ENCODE peak calls at places on chromosomes 6 and 20, in six cellular contexts. U is neural progenitor cell, T is MM.1S, E is GM06990, O is AG04450, Z is type B pancreatic cell. J is an unnamed sample.
A peak's percentile ranks its signal among the peaks of the same experiment; 100 is the strongest.

GRCh38 chr6:4962905-4963304 is 40.9 kb downstream of the RPP40 start:
- DNase-seq in E (no peak), T (no peak), Z (no peak), U (no peak), O (no peak), J (no peak)

GRCh38 chr20:51768759-51769517 is 748 bp upstream of the ATP9A start:
- DNase-seq in U (no peak), Z (no peak), O (no peak), T (no peak), E (no peak), J (peak; percentile 24)

GRCh38 chr6:139659711-139660110 is 285.3 kb upstream of the CITED2 start:
- DNase-seq in T (no peak), E (no peak), U (no peak), O (no peak), Z (no peak), J (no peak)

GRCh38 chr20:3543901-3544507 is 73.2 kb downstream of the ATRN start:
- DNase-seq in Z (no peak), T (no peak), O (peak; percentile 26), E (no peak), U (no peak), J (no peak)

GRCh38 chr6:77740380-77740779 is 87.5 kb downstream of the MEI4 start:
- DNase-seq in O (no peak), E (no peak), U (no peak), Z (no peak), T (peak; percentile 44), J (no peak)

GRCh38 chr6:53701333-53702073 is 35.9 kb upstream of the KLHL31 start:
- DNase-seq in E (no peak), T (no peak), O (no peak), U (no peak), Z (no peak), J (peak; percentile 41)

GRCh38 chr20:4740774-4741431 is 19.2 kb downstream of the PRND start:
- DNase-seq in O (no peak), Z (no peak), U (peak; percentile 77), E (no peak), T (peak; percentile 50), J (peak; percentile 84)

GRCh38 chr6:89321571-89321970 is 6.5 kb upstream of the GABRR2 start:
- DNase-seq in U (no peak), T (peak; percentile 24), O (no peak), Z (no peak), E (no peak), J (no peak)

GRCh38 chr6:120200853-120201252 is 851.3 kb upstream of the MAN1A1 start:
- DNase-seq in U (no peak), E (no peak), T (no peak), O (no peak), Z (no peak), J (no peak)

GRCh38 chr6:36979343-36979742 is 6.7 kb downstream of the MTCH1 start:
- DNase-seq in T (no peak), O (no peak), E (no peak), Z (no peak), U (no peak), J (peak; percentile 50)

GRCh38 chr6:94636780-94637385 is 940.5 kb upstream of the MANEA start:
- DNase-seq in T (no peak), U (peak; percentile 60), E (no peak), O (no peak), Z (no peak), J (no peak)

GRCh38 chr6:52333840-52334200 is 28.1 kb upstream of the PAQR8 start:
- DNase-seq in T (no peak), U (no peak), Z (no peak), E (no peak), O (no peak), J (peak; percentile 26)

GRCh38 chr20:17867546-17867945 is 101.0 kb downstream of the SNX5 start:
- DNase-seq in E (no peak), U (no peak), O (no peak), T (no peak), Z (no peak), J (no peak)

GRCh38 chr6:100435299-100435698 is 29.4 kb downstream of the SIM1 start:
- DNase-seq in Z (no peak), E (no peak), U (peak; percentile 82), T (no peak), O (no peak), J (no peak)

GRCh38 chr6:158803733-158804143 is 15.4 kb downstream of the EZR start:
- DNase-seq in O (no peak), E (peak; percentile 50), U (peak; percentile 7), T (peak; percentile 53), Z (no peak), J (peak; percentile 69)

GRCh38 chr6:41100871-41101287 is 28.1 kb downstream of the NFYA start:
- DNase-seq in T (no peak), Z (no peak), U (peak; percentile 57), E (no peak), O (no peak), J (no peak)
- TF ChIP-seq CTCF in T (no peak), Z (no peak), U (no peak), E (no peak), O (no peak), J (no peak)

GRCh38 chr6:583639-584038 is 73.3 kb downstream of the HUS1B start:
- DNase-seq in O (no peak), U (peak; percentile 22), Z (no peak), E (no peak), T (no peak), J (peak; percentile 37)

GRCh38 chr6:583116-583515 is 73.8 kb downstream of the HUS1B start:
- DNase-seq in O (no peak), T (no peak), Z (no peak), U (no peak), E (no peak), J (no peak)

GRCh38 chr6:582370-582769 is 74.5 kb downstream of the HUS1B start:
- DNase-seq in O (no peak), U (peak; percentile 77), E (no peak), T (no peak), Z (no peak), J (no peak)

GRCh38 chr6:579339-579738 is 77.6 kb downstream of the HUS1B start:
- DNase-seq in O (no peak), Z (no peak), T (no peak), U (no peak), E (no peak), J (no peak)
- TF ChIP-seq CTCF in O (peak; percentile 46), Z (peak; percentile 55), T (no peak), U (peak; percentile 41), E (no peak), J (no peak)

DNA sequence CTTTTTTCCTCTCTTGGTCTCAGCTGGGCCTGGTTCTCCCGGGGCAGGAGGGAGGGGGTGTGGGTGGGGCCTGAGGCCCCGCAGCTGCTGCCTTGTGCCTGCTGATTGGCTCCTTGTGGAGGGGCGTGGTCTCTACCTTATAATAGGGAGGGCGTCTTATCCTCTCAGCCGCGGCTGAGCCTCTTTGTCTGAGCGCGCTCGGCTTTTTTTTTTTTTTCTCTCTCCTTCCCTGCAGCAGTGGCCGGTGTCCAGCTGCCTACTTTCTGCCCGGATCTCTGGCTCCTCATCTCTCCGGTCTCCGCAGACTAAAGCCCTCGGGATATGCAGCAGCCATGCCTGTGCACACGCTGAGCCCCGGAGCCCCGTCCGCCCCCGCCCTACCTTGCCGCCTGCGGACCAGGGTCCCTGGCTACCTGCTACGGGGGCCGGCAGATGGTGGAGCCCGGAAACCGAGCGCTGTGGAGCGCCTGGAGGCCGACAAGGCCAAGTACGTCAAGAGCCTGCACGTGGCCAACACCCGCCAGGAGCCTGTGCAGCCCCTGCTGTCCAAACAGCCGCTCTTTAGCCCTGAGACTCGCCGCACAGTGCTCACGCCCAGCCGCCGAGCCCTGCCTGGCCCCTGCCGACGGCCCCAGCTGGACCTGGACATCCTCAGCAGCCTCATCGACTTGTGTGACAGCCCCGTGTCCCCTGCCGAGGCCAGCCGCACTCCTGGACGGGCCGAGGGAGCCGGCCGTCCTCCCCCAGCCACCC is 11.1 kb downstream of the FAM110A start:
- DNase-seq in U (peak; percentile 98), O (peak; percentile 67), E (peak; percentile 83), T (peak; percentile 79), Z (peak; percentile 86), J (peak; percentile 95)
- TF ChIP-seq CTCF in U (no peak), O (no peak), E (no peak), T (no peak), Z (no peak), J (peak; percentile 26)

GRCh38 chr6:7463785-7464184 is 74.2 kb downstream of the RIOK1 start:
- DNase-seq in T (no peak), Z (no peak), E (no peak), U (peak; percentile 79), O (no peak), J (no peak)
- TF ChIP-seq CTCF in T (no peak), Z (no peak), E (no peak), U (no peak), O (no peak), J (no peak)

GRCh38 chr20:58388882-58389323 is at the start of gene VAPB:
- DNase-seq in O (peak; percentile 92), Z (peak; percentile 99), E (peak; percentile 97), U (peak; percentile 98), T (peak; percentile 97), J (peak; percentile 95)
- TF ChIP-seq CTCF in O (no peak), Z (no peak), E (no peak), U (no peak), T (no peak), J (no peak)

DNA sequence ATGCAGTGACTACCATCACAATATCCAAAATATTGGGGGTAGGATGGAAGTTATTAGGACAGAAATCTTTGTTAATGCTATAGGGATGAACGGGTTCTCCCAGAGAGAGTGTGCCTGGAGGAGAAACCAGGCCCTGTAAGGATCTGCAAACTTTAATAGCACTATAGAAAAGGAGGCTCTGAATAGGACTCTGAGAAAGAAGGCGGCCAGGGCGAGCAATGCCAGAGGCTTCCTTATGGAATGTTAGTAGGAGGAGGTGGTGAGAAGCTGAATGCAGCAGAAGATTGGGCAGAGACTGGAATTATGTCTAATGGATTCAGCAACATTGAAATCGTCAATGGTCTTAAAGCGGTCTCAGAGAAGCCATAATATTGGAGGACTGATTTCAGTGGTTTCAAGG is 84.6 kb upstream of the SYNDIG1 start:
- DNase-seq in O (no peak), E (no peak), T (no peak), Z (no peak), U (no peak), J (no peak)
- TF ChIP-seq CTCF in O (no peak), E (no peak), T (no peak), Z (no peak), U (no peak), J (no peak)

DNA sequence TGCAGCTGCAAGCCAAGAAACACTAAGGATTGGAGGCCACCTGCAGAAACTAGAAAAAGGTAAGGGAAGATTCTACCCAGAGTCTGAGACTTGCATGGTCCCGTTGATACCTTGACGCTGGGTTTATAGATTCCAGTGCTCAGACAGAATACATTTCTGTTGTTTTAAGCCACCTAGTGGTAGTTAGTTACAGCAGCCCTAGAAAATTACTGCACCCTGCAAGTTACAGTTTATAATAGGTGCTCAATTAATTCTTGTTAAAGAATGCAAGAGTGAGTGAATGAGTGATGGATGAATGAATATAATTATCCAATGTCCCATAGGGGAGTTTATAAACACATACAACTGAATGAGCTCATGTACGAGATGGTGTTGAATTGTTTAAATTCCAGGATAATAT is 453.1 kb upstream of the SLC35B3 start:
- DNase-seq in T (peak; percentile 48), O (no peak), U (no peak), Z (no peak), E (no peak), J (no peak)
- TF ChIP-seq CTCF in T (peak; percentile 62), O (no peak), U (peak; percentile 38), Z (peak; percentile 67), E (peak; percentile 53), J (no peak)